ENCODE peak calls at places on chromosomes 4 and X, in nine cellular contexts. One of them, this sample, is unnamed.

GRCh38 chrX:42384956-42385355 is 393.0 kb downstream of the PPP1R2C start:
- DNase-seq in upper lobe of right lung: no peak
- DNase-seq in occipital lobe: no peak
- DNase-seq in WTC11: no peak
- DNase-seq in substantia nigra: peak; percentile 0
- DNase-seq in germinal center: no peak
- DNase-seq in LoVo: no peak
- DNase-seq in uterus: no peak
- DNase-seq in pancreas: no peak
- DNase-seq in this sample: no peak

GRCh38 chr4:1169171-1169671 is 3.2 kb downstream of the SPON2 start:
- DNase-seq in upper lobe of right lung: no peak
- DNase-seq in occipital lobe: no peak
- DNase-seq in WTC11: no peak
- DNase-seq in substantia nigra: no peak
- DNase-seq in germinal center: no peak
- DNase-seq in LoVo: no peak
- DNase-seq in uterus: no peak
- DNase-seq in pancreas: no peak
- DNase-seq in this sample: peak; percentile 22

GRCh38 chr4:104294811-104295210 is 199.9 kb downstream of the CXXC4 start:
- DNase-seq in upper lobe of right lung: no peak
- DNase-seq in occipital lobe: no peak
- DNase-seq in WTC11: no peak
- DNase-seq in substantia nigra: no peak
- DNase-seq in germinal center: no peak
- DNase-seq in LoVo: no peak
- DNase-seq in uterus: no peak
- DNase-seq in pancreas: no peak
- DNase-seq in this sample: no peak

GRCh38 chr4:173333658-173334084 is 487 bp downstream of the HMGB2 start:
- DNase-seq in upper lobe of right lung: peak; percentile 88
- DNase-seq in occipital lobe: peak; percentile 56
- DNase-seq in WTC11: peak; percentile 35
- DNase-seq in substantia nigra: peak; percentile 63
- DNase-seq in germinal center: peak; percentile 25
- DNase-seq in LoVo: peak; percentile 12
- DNase-seq in uterus: peak; percentile 71
- DNase-seq in pancreas: peak; percentile 56
- DNase-seq in this sample: peak; percentile 85

GRCh38 chr4:18390655-18391369 is 369.3 kb upstream of the LCORL start:
- DNase-seq in upper lobe of right lung: no peak
- DNase-seq in occipital lobe: no peak
- DNase-seq in WTC11: no peak
- DNase-seq in substantia nigra: no peak
- DNase-seq in germinal center: no peak
- DNase-seq in LoVo: peak; percentile 16
- DNase-seq in uterus: no peak
- DNase-seq in pancreas: no peak
- DNase-seq in this sample: no peak

GRCh38 chr4:39406763-39407583 is at the start of gene KLB:
- DNase-seq in upper lobe of right lung: no peak
- DNase-seq in occipital lobe: no peak
- DNase-seq in WTC11: no peak
- DNase-seq in substantia nigra: no peak
- DNase-seq in germinal center: no peak
- DNase-seq in LoVo: peak; percentile 59
- DNase-seq in uterus: no peak
- DNase-seq in pancreas: peak; percentile 31
- DNase-seq in this sample: no peak

GRCh38 chr4:123133397-123134050 is 211.1 kb upstream of the NUDT6 start:
- DNase-seq in upper lobe of right lung: no peak
- DNase-seq in occipital lobe: no peak
- DNase-seq in WTC11: no peak
- DNase-seq in substantia nigra: no peak
- DNase-seq in germinal center: no peak
- DNase-seq in LoVo: no peak
- DNase-seq in uterus: no peak
- DNase-seq in pancreas: no peak
- DNase-seq in this sample: no peak

GRCh38 chr4:891747-892146 is 40.4 kb downstream of the GAK start:
- DNase-seq in upper lobe of right lung: no peak
- DNase-seq in occipital lobe: no peak
- DNase-seq in WTC11: peak; percentile 74
- DNase-seq in substantia nigra: no peak
- DNase-seq in germinal center: no peak
- DNase-seq in LoVo: no peak
- DNase-seq in uterus: no peak
- DNase-seq in pancreas: no peak
- DNase-seq in this sample: no peak

GRCh38 chrX:151792505-151792904 is 58.0 kb downstream of the CNGA2 start:
- DNase-seq in upper lobe of right lung: no peak
- DNase-seq in occipital lobe: no peak
- DNase-seq in WTC11: no peak
- DNase-seq in substantia nigra: no peak
- DNase-seq in germinal center: no peak
- DNase-seq in LoVo: no peak
- DNase-seq in uterus: no peak
- DNase-seq in pancreas: no peak
- DNase-seq in this sample: no peak

GRCh38 chr4:21893136-21893535 is 55.4 kb downstream of the KCNIP4 start:
- DNase-seq in upper lobe of right lung: no peak
- DNase-seq in occipital lobe: no peak
- DNase-seq in WTC11: no peak
- DNase-seq in substantia nigra: no peak
- DNase-seq in germinal center: no peak
- DNase-seq in LoVo: no peak
- DNase-seq in uterus: no peak
- DNase-seq in pancreas: no peak
- DNase-seq in this sample: no peak

GRCh38 chrX:74537011-74537390 is 77.4 kb downstream of the RLIM start:
- DNase-seq in upper lobe of right lung: no peak
- DNase-seq in occipital lobe: no peak
- DNase-seq in WTC11: peak; percentile 14
- DNase-seq in substantia nigra: no peak
- DNase-seq in germinal center: no peak
- DNase-seq in LoVo: no peak
- DNase-seq in uterus: peak; percentile 57
- DNase-seq in pancreas: no peak
- DNase-seq in this sample: no peak

GRCh38 chr4:122450847-122451246 is 5.7 kb downstream of the IL2 start:
- DNase-seq in upper lobe of right lung: no peak
- DNase-seq in occipital lobe: no peak
- DNase-seq in WTC11: peak; percentile 54
- DNase-seq in substantia nigra: no peak
- DNase-seq in germinal center: no peak
- DNase-seq in LoVo: no peak
- DNase-seq in uterus: no peak
- DNase-seq in pancreas: no peak
- DNase-seq in this sample: no peak

GRCh38 chr4:76708986-76709385 is 189.0 kb downstream of the SOWAHB start:
- DNase-seq in upper lobe of right lung: no peak
- DNase-seq in occipital lobe: no peak
- DNase-seq in WTC11: no peak
- DNase-seq in substantia nigra: no peak
- DNase-seq in germinal center: no peak
- DNase-seq in LoVo: no peak
- DNase-seq in uterus: no peak
- DNase-seq in pancreas: no peak
- DNase-seq in this sample: no peak

GRCh38 chr4:44086753-44087152 is 361.9 kb downstream of the KCTD8 start:
- DNase-seq in upper lobe of right lung: no peak
- DNase-seq in occipital lobe: no peak
- DNase-seq in WTC11: no peak
- DNase-seq in substantia nigra: no peak
- DNase-seq in germinal center: no peak
- DNase-seq in LoVo: no peak
- DNase-seq in uterus: no peak
- DNase-seq in pancreas: no peak
- DNase-seq in this sample: no peak

GRCh38 chr4:170008376-170008775 is 17.8 kb downstream of the MFAP3L start:
- DNase-seq in upper lobe of right lung: no peak
- DNase-seq in occipital lobe: no peak
- DNase-seq in WTC11: no peak
- DNase-seq in substantia nigra: no peak
- DNase-seq in germinal center: no peak
- DNase-seq in LoVo: peak; percentile 2
- DNase-seq in uterus: no peak
- DNase-seq in pancreas: no peak
- DNase-seq in this sample: no peak

This sample was measured in tibial artery.